ENCODE peak calls at places on chromosomes 6 and 20, in eight cellular contexts. One of them, this sample, is unnamed.

GRCh38 chr20:46207031-46207549 is 89.0 kb downstream of the CD40 start:
- DNase-seq in heart right ventricle: no peak
- DNase-seq in fibroblast of mammary gland: no peak
- DNase-seq in OCI-LY7: no peak
- DNase-seq in fibroblast of villous mesenchyme: no peak
- DNase-seq in endodermal cell: no peak
- DNase-seq in progenitor cell of endocrine pancreas: no peak
- DNase-seq in left ventricle myocardium inferior: no peak
- DNase-seq in this sample: no peak

GRCh38 chr6:37516920-37517405 is 17.3 kb upstream of the CCDC167 start:
- DNase-seq in heart right ventricle: no peak
- DNase-seq in fibroblast of mammary gland: peak
- DNase-seq in OCI-LY7: no peak
- DNase-seq in fibroblast of villous mesenchyme: no peak
- DNase-seq in endodermal cell: no peak
- DNase-seq in progenitor cell of endocrine pancreas: no peak
- DNase-seq in left ventricle myocardium inferior: no peak
- DNase-seq in this sample: no peak

GRCh38 chr6:43077981-43078411 is 1.9 kb downstream of the PTK7 start:
- DNase-seq in heart right ventricle: no peak
- DNase-seq in fibroblast of mammary gland: peak
- DNase-seq in OCI-LY7: no peak
- DNase-seq in fibroblast of villous mesenchyme: peak
- DNase-seq in endodermal cell: peak
- DNase-seq in progenitor cell of endocrine pancreas: no peak
- DNase-seq in left ventricle myocardium inferior: no peak
- DNase-seq in this sample: no peak

GRCh38 chr20:25196701-25197120 is 1.2 kb downstream of the ENTPD6 start:
- DNase-seq in heart right ventricle: no peak
- DNase-seq in fibroblast of mammary gland: no peak
- DNase-seq in OCI-LY7: no peak
- DNase-seq in fibroblast of villous mesenchyme: no peak
- DNase-seq in endodermal cell: peak
- DNase-seq in progenitor cell of endocrine pancreas: no peak
- DNase-seq in left ventricle myocardium inferior: no peak
- DNase-seq in this sample: no peak

GRCh38 chr6:151661928-151662327 is 145.6 kb upstream of the ESR1 start:
- DNase-seq in heart right ventricle: no peak
- DNase-seq in fibroblast of mammary gland: no peak
- DNase-seq in OCI-LY7: peak
- DNase-seq in fibroblast of villous mesenchyme: no peak
- DNase-seq in endodermal cell: peak
- DNase-seq in progenitor cell of endocrine pancreas: no peak
- DNase-seq in left ventricle myocardium inferior: no peak
- DNase-seq in this sample: no peak

GRCh38 chr20:6868864-6869263 is 101.4 kb downstream of the BMP2 start:
- DNase-seq in heart right ventricle: no peak
- DNase-seq in fibroblast of mammary gland: no peak
- DNase-seq in OCI-LY7: no peak
- DNase-seq in fibroblast of villous mesenchyme: no peak
- DNase-seq in endodermal cell: no peak
- DNase-seq in progenitor cell of endocrine pancreas: no peak
- DNase-seq in left ventricle myocardium inferior: no peak
- DNase-seq in this sample: no peak

GRCh38 chr20:58618694-58619540 is 32.2 kb upstream of the STX16 start:
- DNase-seq in heart right ventricle: no peak
- DNase-seq in fibroblast of mammary gland: no peak
- DNase-seq in OCI-LY7: no peak
- DNase-seq in fibroblast of villous mesenchyme: peak
- DNase-seq in endodermal cell: peak
- DNase-seq in progenitor cell of endocrine pancreas: no peak
- DNase-seq in left ventricle myocardium inferior: no peak
- DNase-seq in this sample: no peak

GRCh38 chr6:144957236-144957937 is 672.3 kb downstream of the UTRN start:
- DNase-seq in heart right ventricle: no peak
- DNase-seq in fibroblast of mammary gland: peak
- DNase-seq in OCI-LY7: no peak
- DNase-seq in fibroblast of villous mesenchyme: no peak
- DNase-seq in endodermal cell: no peak
- DNase-seq in progenitor cell of endocrine pancreas: no peak
- DNase-seq in left ventricle myocardium inferior: no peak
- DNase-seq in this sample: no peak

GRCh38 chr6:31829633-31830492 is 2.3 kb downstream of the HSPA1B start:
- DNase-seq in heart right ventricle: no peak
- DNase-seq in fibroblast of mammary gland: peak
- DNase-seq in OCI-LY7: peak
- DNase-seq in fibroblast of villous mesenchyme: peak
- DNase-seq in endodermal cell: no peak
- DNase-seq in progenitor cell of endocrine pancreas: no peak
- DNase-seq in left ventricle myocardium inferior: no peak
- DNase-seq in this sample: no peak

GRCh38 chr20:49256261-49256660 is 21.6 kb downstream of the ZNFX1 start:
- DNase-seq in heart right ventricle: no peak
- DNase-seq in fibroblast of mammary gland: no peak
- DNase-seq in OCI-LY7: no peak
- DNase-seq in fibroblast of villous mesenchyme: no peak
- DNase-seq in endodermal cell: no peak
- DNase-seq in progenitor cell of endocrine pancreas: no peak
- DNase-seq in left ventricle myocardium inferior: no peak
- DNase-seq in this sample: no peak

GRCh38 chr6:20266851-20267608 is 54.8 kb upstream of the MBOAT1 start:
- DNase-seq in heart right ventricle: no peak
- DNase-seq in fibroblast of mammary gland: no peak
- DNase-seq in OCI-LY7: no peak
- DNase-seq in fibroblast of villous mesenchyme: no peak
- DNase-seq in endodermal cell: no peak
- DNase-seq in progenitor cell of endocrine pancreas: no peak
- DNase-seq in left ventricle myocardium inferior: no peak
- DNase-seq in this sample: no peak

GRCh38 chr6:11672261-11672660 is 106.3 kb downstream of the ADTRP start:
- DNase-seq in heart right ventricle: no peak
- DNase-seq in fibroblast of mammary gland: no peak
- DNase-seq in OCI-LY7: no peak
- DNase-seq in fibroblast of villous mesenchyme: no peak
- DNase-seq in endodermal cell: no peak
- DNase-seq in progenitor cell of endocrine pancreas: no peak
- DNase-seq in left ventricle myocardium inferior: no peak
- DNase-seq in this sample: no peak

GRCh38 chr6:11672669-11673068 is 105.9 kb downstream of the ADTRP start:
- DNase-seq in heart right ventricle: no peak
- DNase-seq in fibroblast of mammary gland: no peak
- DNase-seq in OCI-LY7: no peak
- DNase-seq in fibroblast of villous mesenchyme: no peak
- DNase-seq in endodermal cell: no peak
- DNase-seq in progenitor cell of endocrine pancreas: no peak
- DNase-seq in left ventricle myocardium inferior: no peak
- DNase-seq in this sample: no peak

GRCh38 chr6:11681357-11681756 is 97.2 kb downstream of the ADTRP start:
- DNase-seq in heart right ventricle: no peak
- DNase-seq in fibroblast of mammary gland: no peak
- DNase-seq in OCI-LY7: no peak
- DNase-seq in fibroblast of villous mesenchyme: no peak
- DNase-seq in endodermal cell: no peak
- DNase-seq in progenitor cell of endocrine pancreas: no peak
- DNase-seq in left ventricle myocardium inferior: no peak
- DNase-seq in this sample: no peak

GRCh38 chr6:11675610-11676009 is 103.0 kb downstream of the ADTRP start:
- DNase-seq in heart right ventricle: no peak
- DNase-seq in fibroblast of mammary gland: no peak
- DNase-seq in OCI-LY7: no peak
- DNase-seq in fibroblast of villous mesenchyme: no peak
- DNase-seq in endodermal cell: no peak
- DNase-seq in progenitor cell of endocrine pancreas: no peak
- DNase-seq in left ventricle myocardium inferior: no peak
- DNase-seq in this sample: no peak
- TF ChIP-seq CTCF in heart right ventricle: no peak
- TF ChIP-seq CTCF in fibroblast of mammary gland: no peak
- TF ChIP-seq CTCF in OCI-LY7: no peak
- TF ChIP-seq CTCF in fibroblast of villous mesenchyme: no peak
- TF ChIP-seq CTCF in endodermal cell: peak
- TF ChIP-seq CTCF in progenitor cell of endocrine pancreas: no peak
- TF ChIP-seq CTCF in left ventricle myocardium inferior: no peak
- TF ChIP-seq CTCF in this sample: no peak

DNA sequence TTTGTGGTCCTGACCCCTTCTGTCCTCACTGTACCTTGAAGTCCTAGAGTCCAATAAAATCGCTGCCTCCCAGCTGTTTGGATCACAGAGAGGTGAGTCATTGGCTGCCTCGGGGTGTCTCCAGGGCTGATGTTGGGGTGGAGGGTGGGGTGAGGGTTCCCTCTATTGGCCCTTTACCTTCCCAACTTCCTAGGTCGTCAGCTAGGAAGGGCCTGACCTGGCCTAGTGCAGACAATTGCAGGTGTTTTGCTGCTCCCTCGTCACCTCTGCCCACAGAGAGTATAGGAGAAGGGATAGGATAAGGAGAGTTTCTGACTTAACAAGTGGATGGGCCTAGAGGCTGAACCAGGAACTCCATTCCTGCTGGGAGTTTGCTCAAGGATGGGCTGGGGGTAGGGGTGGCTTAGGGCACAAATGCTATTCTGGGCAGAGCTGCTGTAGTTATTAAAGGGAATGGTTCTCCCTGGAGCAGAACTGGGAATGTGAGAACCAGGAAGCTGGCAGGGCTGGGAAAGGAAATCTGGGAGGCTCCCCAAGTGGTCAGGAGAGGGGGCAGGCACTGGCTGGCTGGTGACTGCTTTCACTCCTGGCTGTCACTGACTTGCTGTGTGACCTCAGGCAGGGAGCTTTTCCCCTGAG is 1.4 kb downstream of the TP53INP2 start:
- DNase-seq in heart right ventricle: peak
- DNase-seq in fibroblast of mammary gland: peak
- DNase-seq in OCI-LY7: no peak
- DNase-seq in fibroblast of villous mesenchyme: peak
- DNase-seq in endodermal cell: peak
- DNase-seq in progenitor cell of endocrine pancreas: no peak
- DNase-seq in left ventricle myocardium inferior: peak
- DNase-seq in this sample: no peak
- TF ChIP-seq CTCF in heart right ventricle: no peak
- TF ChIP-seq CTCF in fibroblast of mammary gland: no peak
- TF ChIP-seq CTCF in OCI-LY7: peak
- TF ChIP-seq CTCF in fibroblast of villous mesenchyme: peak
- TF ChIP-seq CTCF in endodermal cell: peak
- TF ChIP-seq CTCF in progenitor cell of endocrine pancreas: peak
- TF ChIP-seq CTCF in left ventricle myocardium inferior: peak
- TF ChIP-seq CTCF in this sample: no peak

DNA sequence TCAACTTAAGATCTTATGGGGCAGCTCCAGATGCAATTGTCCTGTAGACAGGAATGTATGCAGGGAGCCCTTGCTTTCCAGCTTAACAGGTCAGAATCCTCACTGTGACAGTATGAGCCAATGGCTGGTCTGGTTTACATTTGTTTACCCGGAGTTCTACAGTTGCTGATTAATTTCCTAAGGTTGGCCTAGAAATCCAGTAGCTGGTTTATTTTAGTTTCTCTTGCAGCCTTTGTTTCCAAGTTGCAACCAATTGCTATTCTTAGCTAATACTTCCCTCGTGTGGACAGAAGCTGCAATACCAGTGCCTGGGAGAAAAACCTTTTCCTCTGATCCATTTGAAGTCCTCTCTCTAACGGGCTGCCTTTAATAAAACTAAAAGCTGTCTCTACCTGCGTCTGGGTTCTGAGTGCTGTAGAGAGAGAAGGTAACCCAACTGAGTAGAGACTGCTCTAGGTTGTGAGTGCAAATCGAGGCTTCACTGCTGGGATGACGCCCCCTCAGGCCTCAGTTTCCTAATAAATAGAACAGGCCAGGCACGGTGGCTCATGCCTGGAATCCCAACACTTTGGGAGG is 45.9 kb downstream of the ZNF217 start:
- DNase-seq in heart right ventricle: peak
- DNase-seq in fibroblast of mammary gland: peak
- DNase-seq in OCI-LY7: peak
- DNase-seq in fibroblast of villous mesenchyme: peak
- DNase-seq in endodermal cell: peak
- DNase-seq in progenitor cell of endocrine pancreas: peak
- DNase-seq in left ventricle myocardium inferior: no peak
- DNase-seq in this sample: no peak
- TF ChIP-seq CTCF in heart right ventricle: peak
- TF ChIP-seq CTCF in fibroblast of mammary gland: peak
- TF ChIP-seq CTCF in OCI-LY7: peak
- TF ChIP-seq CTCF in fibroblast of villous mesenchyme: peak
- TF ChIP-seq CTCF in endodermal cell: peak
- TF ChIP-seq CTCF in progenitor cell of endocrine pancreas: peak
- TF ChIP-seq CTCF in left ventricle myocardium inferior: peak
- TF ChIP-seq CTCF in this sample: no peak

DNA sequence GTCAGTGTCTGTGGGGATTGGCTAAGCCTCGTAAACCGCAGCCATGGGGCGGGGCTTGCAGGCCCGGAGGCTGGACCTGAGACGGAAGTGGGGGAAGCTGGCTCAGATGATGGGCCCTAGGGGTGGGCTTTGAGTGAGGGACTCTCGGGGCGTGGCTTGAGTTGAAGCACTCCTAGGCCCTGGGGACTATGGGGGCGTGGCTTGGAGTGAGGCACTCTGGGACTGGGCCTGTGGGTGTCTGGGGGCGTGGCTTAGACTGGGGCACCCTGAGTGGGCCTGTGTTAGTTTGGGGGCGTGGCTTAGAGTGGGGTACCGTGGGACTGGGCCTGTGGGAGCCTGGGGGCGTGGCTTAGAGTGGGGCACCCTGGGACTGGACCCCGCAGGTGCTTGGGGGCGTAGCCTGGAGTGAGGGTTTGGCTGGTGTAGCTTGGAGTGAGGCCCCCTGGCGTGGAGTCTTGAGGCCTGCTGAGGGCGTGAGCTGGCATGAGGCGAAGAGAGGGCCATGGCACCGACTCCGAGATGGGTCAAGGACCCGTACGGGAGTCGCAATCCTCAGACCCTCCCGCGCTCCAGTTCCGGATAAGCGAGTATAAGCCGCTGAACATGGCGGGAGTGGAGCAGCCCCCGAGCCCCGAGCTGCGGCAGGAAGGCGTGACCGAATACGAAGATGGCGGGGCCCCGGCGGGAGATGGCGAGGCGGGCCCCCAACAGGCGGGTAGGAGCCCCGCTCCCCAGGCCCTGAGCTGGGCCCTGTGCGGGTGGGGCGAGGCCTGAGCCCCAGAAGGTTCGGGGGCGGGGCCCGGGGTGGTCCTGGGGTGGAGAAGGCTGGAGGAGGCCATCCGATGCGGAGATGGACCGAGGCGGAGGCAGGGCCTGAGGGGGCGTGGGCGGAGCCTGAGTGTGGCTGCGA is 6.8 kb downstream of the L3MBTL1 start:
- DNase-seq in heart right ventricle: peak
- DNase-seq in fibroblast of mammary gland: peak
- DNase-seq in OCI-LY7: peak
- DNase-seq in fibroblast of villous mesenchyme: peak
- DNase-seq in endodermal cell: peak
- DNase-seq in progenitor cell of endocrine pancreas: peak
- DNase-seq in left ventricle myocardium inferior: peak
- DNase-seq in this sample: peak
- TF ChIP-seq CTCF in heart right ventricle: no peak
- TF ChIP-seq CTCF in fibroblast of mammary gland: peak
- TF ChIP-seq CTCF in OCI-LY7: peak
- TF ChIP-seq CTCF in fibroblast of villous mesenchyme: peak
- TF ChIP-seq CTCF in endodermal cell: peak
- TF ChIP-seq CTCF in progenitor cell of endocrine pancreas: peak
- TF ChIP-seq CTCF in left ventricle myocardium inferior: peak
- TF ChIP-seq CTCF in this sample: peak

DNA sequence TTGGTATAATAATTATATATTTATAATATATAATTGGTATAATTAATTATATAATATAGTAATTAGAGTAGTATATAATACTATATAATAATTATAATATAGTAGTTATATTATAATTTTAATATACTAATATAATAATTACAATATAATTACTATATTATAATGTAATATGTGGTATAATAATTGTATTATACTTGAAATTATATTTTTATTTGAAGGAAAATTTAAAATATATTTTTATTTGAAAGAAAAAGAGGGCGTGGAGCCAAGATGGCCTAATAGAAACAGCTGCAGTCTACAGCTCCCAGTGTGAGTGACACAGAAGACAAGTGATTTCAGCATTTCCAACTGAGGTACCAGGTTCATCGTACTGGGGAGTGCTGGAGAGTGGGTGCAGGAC is 365.9 kb downstream of the MMUT start:
- DNase-seq in heart right ventricle: no peak
- DNase-seq in fibroblast of mammary gland: no peak
- DNase-seq in OCI-LY7: no peak
- DNase-seq in fibroblast of villous mesenchyme: no peak
- DNase-seq in endodermal cell: no peak
- DNase-seq in progenitor cell of endocrine pancreas: no peak
- DNase-seq in left ventricle myocardium inferior: no peak
- DNase-seq in this sample: no peak
- TF ChIP-seq CTCF in heart right ventricle: no peak
- TF ChIP-seq CTCF in fibroblast of mammary gland: no peak
- TF ChIP-seq CTCF in OCI-LY7: no peak
- TF ChIP-seq CTCF in fibroblast of villous mesenchyme: no peak
- TF ChIP-seq CTCF in endodermal cell: no peak
- TF ChIP-seq CTCF in progenitor cell of endocrine pancreas: no peak
- TF ChIP-seq CTCF in left ventricle myocardium inferior: no peak
- TF ChIP-seq CTCF in this sample: no peak

This sample was measured in natural killer cell.